ENCODE peak calls at places on chromosome 17, in nine cellular contexts. U is stimulated activated CD8-positive, alpha-beta memory T cell treated with anti-CD3 and anti-CD28 coated beads, Interleukin-2, amount 100 ng/mL, for 1 hour; J is anterior cingulate cortex; O is myocyte; W is T-helper 2 cell treated with Interferon-gamma antibody and Interleukin-4, amounts not matched to agents 5 μg/mL and 100 μg/mL, for 36 hours; K is activated gamma-delta T cell treated with Interleukin-2 at 50 U/mL for 16 hours; A is HEK293T; F is NCI-H446; R is breast epithelium. Z is an unnamed sample.

GRCh38 chr17:39648876-39649430 is 12.0 kb downstream of the STARD3 start:
- DNase-seq in U (no peak), J (no peak), O (no peak), W (no peak), K (no peak), A (no peak), F (no peak), R (no peak), Z (no peak)

GRCh38 chr17:39861235-39861634 is 2.9 kb downstream of the IKZF3 start:
- DNase-seq in U (no peak), J (no peak), O (no peak), W (no peak), K (no peak), A (no peak), F (no peak), R (no peak), Z (no peak)

GRCh38 chr17:28325221-28325620 is 6.2 kb downstream of the TMEM97 start:
- DNase-seq in U (no peak), J (no peak), O (no peak), W (no peak), K (no peak), A (no peak), F (no peak), R (no peak), Z (no peak)

GRCh38 chr17:38741853-38742421 is 6.2 kb downstream of the PCGF2 start:
- DNase-seq in U (no peak), J (no peak), O (peak; percentile 86), W (no peak), K (no peak), A (no peak), F (peak; percentile 73), R (no peak), Z (no peak)

GRCh38 chr17:65514541-65514940 is 46.9 kb downstream of the AXIN2 start:
- DNase-seq in U (no peak), J (no peak), O (peak; percentile 37), W (no peak), K (no peak), A (no peak), F (no peak), R (peak; percentile 76), Z (no peak)

GRCh38 chr17:67717624-67718324 is at the start of gene NOL11:
- DNase-seq in U (peak; percentile 99), J (peak; percentile 99), O (peak; percentile 99), W (peak; percentile 99), K (peak; percentile 99), A (peak; percentile 99), F (peak; percentile 91), R (peak; percentile 97), Z (peak; percentile 89)

GRCh38 chr17:28992202-28992601 is 13.6 kb downstream of the SEZ6 start:
- DNase-seq in U (no peak), J (no peak), O (no peak), W (no peak), K (no peak), A (no peak), F (no peak), R (no peak), Z (no peak)

GRCh38 chr17:79544142-79544914 is 66.5 kb downstream of the RBFOX3 start:
- DNase-seq in U (no peak), J (peak; percentile 18), O (no peak), W (no peak), K (no peak), A (no peak), F (no peak), R (no peak), Z (no peak)

GRCh38 chr17:29642171-29642611 is 19.5 kb upstream of the CORO6 start:
- DNase-seq in U (no peak), J (no peak), O (peak; percentile 55), W (no peak), K (no peak), A (peak; percentile 50), F (no peak), R (no peak), Z (no peak)

GRCh38 chr17:21286771-21287702 is 2.5 kb downstream of the MAP2K3 start:
- DNase-seq in U (no peak), J (no peak), O (no peak), W (peak; percentile 27), K (no peak), A (no peak), F (no peak), R (no peak), Z (no peak)

GRCh38 chr17:80036715-80037477 is 454 bp downstream of the CCDC40 start:
- DNase-seq in U (no peak), J (peak; percentile 58), O (peak; percentile 40), W (peak; percentile 6), K (peak; percentile 5), A (peak; percentile 52), F (no peak), R (no peak), Z (no peak)

Z was measured in T47D.